ENCODE peak calls at places on chromosomes 4 and X, in nine cellular contexts. F, N, P, T, Z, W, G, M and B are unnamed samples.
A peak's percentile ranks its signal among the peaks of the same experiment; 100 is the strongest.

GRCh38 chrX:33726281-33727160 is 405.6 kb downstream of the FAM47A start:
- DNase-seq in F (no peak), G (no peak), N (no peak), W (no peak), P (no peak), M (no peak), Z (no peak), T (no peak), B (peak; percentile 36)

GRCh38 chr4:16225996-16226815 is at the start of gene TAPT1:
- DNase-seq in P (peak; percentile 94), T (peak; percentile 71), Z (peak; percentile 71), M (peak; percentile 55), W (peak; percentile 76), N (peak; percentile 31), G (peak; percentile 77), F (peak; percentile 70), B (peak; percentile 85)

GRCh38 chrX:53357799-53358530 is 64.5 kb downstream of the SMC1A start:
- DNase-seq in W (no peak), P (no peak), G (no peak), T (no peak), M (peak; percentile 46), N (no peak), F (no peak), Z (no peak), B (no peak)

GRCh38 chr4:114311745-114312144 is 286.9 kb upstream of the UGT8 start:
- DNase-seq in N (no peak), T (no peak), G (no peak), P (no peak), Z (no peak), M (no peak), F (no peak), W (no peak), B (no peak)

GRCh38 chrX:18174209-18174608 is 46.5 kb downstream of the BEND2 start:
- DNase-seq in F (no peak), M (no peak), P (no peak), G (no peak), T (no peak), W (no peak), Z (no peak), N (no peak), B (no peak)

GRCh38 chr4:10226756-10227155 is 110.2 kb upstream of the WDR1 start:
- DNase-seq in T (no peak), F (no peak), N (no peak), P (no peak), W (no peak), Z (no peak), M (peak; percentile 36), G (no peak), B (no peak)

GRCh38 chrX:2664497-2664896 is 26.6 kb upstream of the CD99 start:
- DNase-seq in Z (no peak), G (no peak), W (no peak), P (no peak), T (no peak), M (peak; percentile 81), N (no peak), F (no peak), B (no peak)

GRCh38 chr4:106034751-106035150 is 139.5 kb downstream of the NPNT start:
- DNase-seq in M (no peak), N (no peak), T (no peak), Z (no peak), P (no peak), F (no peak), W (no peak), G (no peak), B (no peak)

GRCh38 chr4:111274486-111274885 is 651.6 kb upstream of the PITX2 start:
- DNase-seq in G (no peak), Z (no peak), P (no peak), N (no peak), M (no peak), W (no peak), T (no peak), F (no peak), B (no peak)

GRCh38 chrX:153102436-153102835 is 30.2 kb downstream of the PNMA6A start:
- DNase-seq in W (no peak), P (no peak), T (no peak), N (no peak), G (no peak), Z (no peak), F (no peak), M (no peak), B (no peak)

GRCh38 chrX:40068048-40068447 is 29.7 kb downstream of the BCOR start:
- DNase-seq in M (peak; percentile 20), P (no peak), Z (no peak), T (no peak), F (no peak), N (no peak), G (no peak), W (no peak), B (peak; percentile 33)

GRCh38 chr4:142341286-142341685 is 504.8 kb downstream of the INPP4B start:
- DNase-seq in P (no peak), N (no peak), F (no peak), G (no peak), M (no peak), W (no peak), Z (no peak), T (no peak), B (no peak)

GRCh38 chrX:151396827-151397740 is at the start of gene VMA21:
- DNase-seq in N (peak; percentile 53), Z (peak; percentile 70), T (peak; percentile 78), W (peak; percentile 78), P (peak; percentile 96), M (peak; percentile 80), F (peak; percentile 70), G (peak; percentile 75), B (peak; percentile 90)

GRCh38 chrX:52420824-52421443 is 52.1 kb downstream of the XAGE2 start:
- DNase-seq in M (peak; percentile 73), P (no peak), Z (no peak), F (no peak), T (no peak), N (no peak), G (no peak), W (no peak), B (no peak)

GRCh38 chr4:96993528-96993927 is 1149.7 kb downstream of the STPG2 start:
- DNase-seq in T (no peak), N (no peak), F (no peak), P (no peak), M (no peak), G (no peak), W (no peak), Z (no peak), B (no peak)

GRCh38 chr4:159446266-159446976 is 343.5 kb downstream of the RAPGEF2 start:
- DNase-seq in M (peak; percentile 85), P (no peak), G (no peak), N (no peak), F (peak; percentile 46), T (peak; percentile 8), Z (peak; percentile 84), W (no peak), B (no peak)

GRCh38 chr4:24956763-24957162 is 43.9 kb upstream of the CCDC149 start:
- DNase-seq in Z (no peak), G (no peak), W (no peak), M (no peak), N (no peak), P (no peak), T (no peak), F (no peak), B (no peak)

GRCh38 chr4:55172694-55173287 is 47.4 kb upstream of the KDR start:
- DNase-seq in Z (no peak), P (no peak), W (no peak), N (no peak), G (no peak), M (peak; percentile 88), F (no peak), T (no peak), B (no peak)

GRCh38 chrX:41481264-41482109 is 34.3 kb downstream of the NYX start:
- DNase-seq in F (peak; percentile 23), N (no peak), W (no peak), G (no peak), Z (peak; percentile 5), M (peak; percentile 26), T (no peak), P (no peak), B (no peak)

GRCh38 chr4:140071043-140071442 is 82.9 kb downstream of the MAML3 start:
- DNase-seq in P (no peak), T (no peak), N (no peak), W (no peak), G (no peak), Z (no peak), F (no peak), M (no peak), B (no peak)

GRCh38 chr4:2367626-2368025 is 50.8 kb downstream of the ZFYVE28 start:
- DNase-seq in Z (no peak), G (no peak), N (no peak), F (no peak), W (peak; percentile 41), P (peak; percentile 36), M (no peak), T (no peak), B (no peak)

GRCh38 chr4:140335076-140335475 is 38.4 kb upstream of the SCOC start:
- DNase-seq in M (no peak), F (no peak), P (no peak), N (no peak), T (no peak), W (no peak), G (no peak), Z (no peak), B (no peak)

GRCh38 chr4:134126955-134127354 is 74.6 kb downstream of the PABPC4L start:
- DNase-seq in P (no peak), F (no peak), Z (no peak), T (no peak), W (no peak), M (no peak), N (no peak), G (no peak), B (no peak)

GRCh38 chr4:158080354-158080753 is 92.5 kb downstream of the GASK1B start:
- DNase-seq in G (no peak), N (no peak), M (no peak), W (no peak), F (no peak), P (no peak), T (no peak), Z (no peak), B (no peak)

GRCh38 chr4:96073446-96073845 is 233.6 kb downstream of the PDHA2 start:
- DNase-seq in Z (no peak), T (no peak), G (no peak), W (no peak), M (peak; percentile 82), P (no peak), N (no peak), F (no peak), B (no peak)

GRCh38 chr4:25938251-25939186 is 24.5 kb downstream of the SMIM20 start:
- DNase-seq in M (peak; percentile 98), G (no peak), T (peak; percentile 64), N (no peak), Z (no peak), F (no peak), P (no peak), W (no peak), B (no peak)

GRCh38 chrX:70907900-70908299 is 611 bp downstream of the TEX11 start:
- DNase-seq in T (no peak), W (no peak), F (no peak), G (no peak), Z (no peak), N (no peak), P (no peak), M (no peak), B (no peak)

GRCh38 chr4:186658657-186659056 is 65.0 kb downstream of the FAT1 start:
- DNase-seq in G (no peak), N (no peak), Z (no peak), P (no peak), M (no peak), W (no peak), F (no peak), T (no peak), B (no peak)

GRCh38 chrX:121782976-121783375 is 735.6 kb downstream of the GLUD2 start:
- DNase-seq in F (no peak), M (no peak), P (no peak), Z (no peak), N (no peak), T (no peak), W (no peak), G (no peak), B (no peak)

GRCh38 chr4:3369781-3370660 is 71.7 kb upstream of the HGFAC start:
- DNase-seq in Z (no peak), F (no peak), G (no peak), W (no peak), M (peak; percentile 95), P (no peak), T (no peak), N (no peak), B (no peak)